ENCODE peak calls at places on chromosome 4, in four cellular contexts. E is activated T-cell treated with anti-CD3 and anti-CD28 coated beads, Interleukin-2, amount 50 U/mL, for 72 hours; O is smooth muscle cell of the brain vasculature; K is NCI-H2171. G is an unnamed sample.

GRCh38 chr4:100165809-100166208 is 24.5 kb downstream of the DDIT4L start:
- DNase-seq in E (no peak), O (no peak), K (no peak), G (no peak)

GRCh38 chr4:159540501-159540900 is 437.6 kb downstream of the RAPGEF2 start:
- DNase-seq in E (no peak), O (no peak), K (no peak), G (no peak)

GRCh38 chr4:27205994-27206393 is 345.4 kb downstream of the STIM2 start:
- DNase-seq in E (no peak), O (no peak), K (no peak), G (no peak)

GRCh38 chr4:41359069-41359769 is 102.5 kb downstream of the UCHL1 start:
- DNase-seq in E (no peak), O (no peak), K (no peak), G (no peak)

GRCh38 chr4:183905593-183906485 is 732 bp downstream of the STOX2 start:
- DNase-seq in E (peak), O (no peak), K (peak), G (no peak)

GRCh38 chr4:74408639-74409038 is 36.3 kb upstream of the AREG start:
- DNase-seq in E (no peak), O (no peak), K (no peak), G (no peak)

GRCh38 chr4:31360786-31361185 is 640.6 kb downstream of the PCDH7 start:
- DNase-seq in E (no peak), O (no peak), K (no peak), G (no peak)

GRCh38 chr4:2943364-2944090 is 19.7 kb downstream of the NOP14 start:
- DNase-seq in E (no peak), O (no peak), K (no peak), G (no peak)

GRCh38 chr4:112633477-112634235 is 3.1 kb downstream of the ZGRF1 start:
- DNase-seq in E (no peak), O (peak), K (no peak), G (peak)

GRCh38 chr4:178784491-178784890 is 1342.3 kb upstream of the AGA start:
- DNase-seq in E (no peak), O (no peak), K (no peak), G (no peak)

GRCh38 chr4:119471259-119471658 is 149.3 kb upstream of the FABP2 start:
- DNase-seq in E (no peak), O (no peak), K (no peak), G (no peak)

GRCh38 chr4:117983541-117984451 is 50.5 kb upstream of the NDST3 start:
- DNase-seq in E (no peak), O (no peak), K (no peak), G (no peak)

GRCh38 chr4:15361529-15361928 is 66.3 kb upstream of the C1QTNF7 start:
- DNase-seq in E (no peak), O (no peak), K (no peak), G (no peak)

GRCh38 chr4:150106886-150107285 is 28.6 kb downstream of the DCLK2 start:
- DNase-seq in E (no peak), O (no peak), K (no peak), G (no peak)

GRCh38 chr4:4507923-4508322 is 33.9 kb downstream of the STX18 start:
- DNase-seq in E (no peak), O (no peak), K (no peak), G (no peak)

GRCh38 chr4:6332042-6332668 is 62.5 kb downstream of the WFS1 start:
- DNase-seq in E (peak), O (no peak), K (no peak), G (no peak)

GRCh38 chr4:74133786-74134499 is 24.0 kb upstream of the MTHFD2L start:
- DNase-seq in E (peak), O (peak), K (no peak), G (peak)

GRCh38 chr4:62544428-62544827 is 1344.3 kb downstream of the ADGRL3 start:
- DNase-seq in E (no peak), O (no peak), K (no peak), G (no peak)

GRCh38 chr4:38837334-38837733 is 19.3 kb downstream of the TLR6 start:
- DNase-seq in E (no peak), O (no peak), K (no peak), G (no peak)

GRCh38 chr4:122652379-122652778 is 31.5 kb upstream of the IL21 start:
- DNase-seq in E (peak), O (peak), K (no peak), G (peak)

GRCh38 chr4:108345862-108346530 is 177.3 kb upstream of the LEF1 start:
- DNase-seq in E (no peak), O (peak), K (no peak), G (no peak)

GRCh38 chr4:27921236-27921635 is 1060.6 kb downstream of the STIM2 start:
- DNase-seq in E (no peak), O (no peak), K (no peak), G (no peak)

GRCh38 chr4:161991811-161992210 is 172.0 kb downstream of the FSTL5 start:
- DNase-seq in E (no peak), O (no peak), K (no peak), G (no peak)

GRCh38 chr4:138560448-138560847 is 318.3 kb upstream of the SLC7A11 start:
- DNase-seq in E (no peak), O (no peak), K (no peak), G (no peak)

GRCh38 chr4:20829958-20830357 is 129.7 kb downstream of the PACRGL start:
- DNase-seq in E (no peak), O (no peak), K (no peak), G (no peak)

GRCh38 chr4:189202869-189203271 is 737.8 kb upstream of the FRG1 start:
- DNase-seq in E (no peak), O (no peak), K (no peak), G (no peak)

GRCh38 chr4:68724426-68724825 is 54.0 kb upstream of the UGT2B15 start:
- DNase-seq in E (no peak), O (no peak), K (no peak), G (no peak)

GRCh38 chr4:181213562-181213961 is 1029.6 kb upstream of the TENM3 start:
- DNase-seq in E (no peak), O (no peak), K (no peak), G (no peak)

GRCh38 chr4:156685308-156685707 is 286.3 kb downstream of the PDGFC start:
- DNase-seq in E (no peak), O (no peak), K (no peak), G (no peak)

GRCh38 chr4:2274320-2275043 is 12.6 kb upstream of the MXD4 start:
- DNase-seq in E (no peak), O (no peak), K (no peak), G (no peak)

GRCh38 chr4:48296330-48296729 is 26.7 kb upstream of the TEC start:
- DNase-seq in E (no peak), O (no peak), K (no peak), G (no peak)